ENCODE peak calls at places on chromosomes 2 and 18, in six cellular contexts. Y, L, F, R, J and P are unnamed samples.

GRCh38 chr2:186582698-186583097 is 7.2 kb upstream of the ITGAV start:
- DNase-seq in Y (no peak), L (no peak), F (no peak), R (no peak), J (no peak), P (no peak)

GRCh38 chr2:226431301-226431955 is 368.2 kb downstream of the IRS1 start:
- DNase-seq in Y (no peak), L (no peak), F (no peak), R (peak), J (no peak), P (no peak)

GRCh38 chr2:26432363-26432762 is 30.6 kb downstream of the DRC1 start:
- DNase-seq in Y (no peak), L (no peak), F (no peak), R (no peak), J (no peak), P (no peak)

GRCh38 chr2:120373424-120373823 is 27.5 kb downstream of the INHBB start:
- DNase-seq in Y (no peak), L (peak), F (no peak), R (no peak), J (no peak), P (no peak)

GRCh38 chr18:32379891-32380290 is 90.8 kb downstream of the GAREM1 start:
- DNase-seq in Y (no peak), L (no peak), F (no peak), R (no peak), J (no peak), P (no peak)

GRCh38 chr2:199875400-199875799 is 24.4 kb upstream of the FTCDNL1 start:
- DNase-seq in Y (no peak), L (no peak), F (no peak), R (no peak), J (no peak), P (no peak)

GRCh38 chr2:217910875-217911212 is 92.0 kb downstream of the TNS1 start:
- DNase-seq in Y (no peak), L (no peak), F (no peak), R (no peak), J (no peak), P (peak)

GRCh38 chr2:18841248-18842150 is 252.1 kb upstream of the NT5C1B start:
- DNase-seq in Y (no peak), L (no peak), F (no peak), R (no peak), J (no peak), P (no peak)

GRCh38 chr2:43060435-43061016 is 165.9 kb downstream of the ZFP36L2 start:
- DNase-seq in Y (no peak), L (peak), F (no peak), R (no peak), J (no peak), P (no peak)

GRCh38 chr2:152453129-152453642 is 118.2 kb downstream of the FMNL2 start:
- DNase-seq in Y (no peak), L (no peak), F (no peak), R (no peak), J (no peak), P (no peak)

GRCh38 chr2:9307505-9307904 is 100.9 kb downstream of the ASAP2 start:
- DNase-seq in Y (no peak), L (no peak), F (no peak), R (no peak), J (no peak), P (no peak)

GRCh38 chr18:23106575-23106974 is 28.7 kb upstream of the CABLES1 start:
- DNase-seq in Y (peak), L (no peak), F (no peak), R (peak), J (no peak), P (no peak)

GRCh38 chr2:67540962-67541361 is 143.8 kb downstream of the ETAA1 start:
- DNase-seq in Y (no peak), L (no peak), F (no peak), R (no peak), J (no peak), P (no peak)
- H3K4me3 ChIP-seq in Y (no peak), L (no peak), F (no peak), R (no peak), J (no peak), P (no peak)

GRCh38 chr2:100940766-100941645 is 61.1 kb upstream of the RPL31 start:
- DNase-seq in Y (no peak), L (no peak), F (peak), R (no peak), J (no peak), P (no peak)
- H3K4me3 ChIP-seq in Y (no peak), L (no peak), F (no peak), R (no peak), J (peak), P (no peak)

GRCh38 chr2:176174850-176175728 is 13.4 kb upstream of the HOXD1 start:
- DNase-seq in Y (no peak), L (peak), F (no peak), R (no peak), J (no peak), P (no peak)
- H3K4me3 ChIP-seq in Y (peak), L (no peak), F (no peak), R (peak), J (no peak), P (no peak)

DNA sequence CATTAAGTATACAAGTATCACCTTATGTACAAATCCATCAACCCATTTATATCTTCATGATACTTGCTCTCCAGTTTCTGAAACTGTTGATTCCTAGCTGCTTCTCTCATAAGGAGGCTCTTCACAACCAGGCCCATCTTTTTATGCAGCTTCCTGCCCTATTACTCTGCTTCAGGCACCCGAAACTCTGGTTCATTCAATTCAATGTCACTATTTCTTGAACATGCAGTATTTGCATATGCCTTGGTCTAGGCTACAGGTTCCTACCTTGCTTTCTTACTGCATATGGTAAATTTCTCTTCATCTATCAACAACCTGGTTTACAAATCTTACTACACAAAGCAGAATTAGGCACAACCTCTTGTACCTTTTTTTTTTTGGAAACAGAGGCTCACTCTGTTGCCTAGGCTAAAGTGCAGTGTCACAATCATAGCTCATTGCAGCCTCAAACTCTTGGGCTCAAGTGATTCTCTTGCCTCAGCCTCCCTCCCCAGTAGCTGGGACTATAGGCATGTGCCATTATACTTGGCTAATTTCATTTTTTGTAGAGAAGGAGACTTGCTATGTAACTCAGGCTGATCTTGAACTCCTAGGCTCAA is 2.7 kb upstream of the CDKL4 start:
- DNase-seq in Y (no peak), L (no peak), F (no peak), R (no peak), J (no peak), P (no peak)
- H3K4me3 ChIP-seq in Y (no peak), L (no peak), F (no peak), R (no peak), J (no peak), P (no peak)

GRCh38 chr2:235668782-235669181 is 174.9 kb downstream of the AGAP1 start:
- DNase-seq in Y (no peak), L (no peak), F (no peak), R (no peak), J (no peak), P (no peak)
- H3K4me3 ChIP-seq in Y (no peak), L (no peak), F (no peak), R (no peak), J (no peak), P (no peak)

DNA sequence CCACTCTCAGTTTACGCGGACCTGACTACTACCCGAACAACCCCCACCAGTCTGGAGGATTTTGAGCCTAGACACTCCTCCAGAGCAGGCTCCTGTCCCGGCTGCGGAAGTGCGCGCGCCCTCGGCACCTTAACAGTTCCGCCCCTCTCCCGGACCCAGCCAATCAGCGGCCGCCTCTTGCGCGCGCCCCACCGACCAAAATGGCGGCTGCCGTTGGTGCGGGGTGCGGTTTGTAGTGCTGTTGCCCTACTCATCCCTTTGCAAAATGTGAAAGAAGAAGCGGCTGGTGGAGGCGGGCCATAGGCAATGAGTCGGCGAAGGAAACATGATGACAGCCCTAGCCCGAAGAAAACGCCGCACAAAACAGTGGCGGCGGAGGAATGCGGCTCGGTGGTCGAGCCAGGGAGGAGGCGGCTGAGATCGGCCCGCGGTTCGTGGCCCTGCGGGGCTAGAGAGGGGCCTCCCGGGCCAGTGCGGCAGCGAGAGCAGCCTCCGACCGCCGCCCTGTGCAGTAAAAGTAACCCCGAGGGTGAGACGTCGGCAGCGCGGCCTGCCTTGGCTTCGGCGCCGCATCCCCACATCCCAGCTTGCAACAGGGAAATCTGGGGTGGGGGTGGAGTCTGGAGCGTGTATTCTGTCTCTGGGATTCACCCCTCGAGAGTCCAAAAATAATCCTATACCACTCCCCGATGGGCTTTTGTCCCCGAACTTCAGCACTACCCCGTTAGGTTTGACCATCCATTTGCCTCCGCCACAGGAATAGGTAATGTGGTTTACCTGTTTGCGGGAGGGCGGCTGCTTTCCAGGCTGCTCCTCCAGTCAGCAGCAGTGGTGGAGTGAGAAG is at the start of gene ETAA1:
- DNase-seq in Y (no peak), L (peak), F (peak), R (peak), J (peak), P (peak)
- H3K4me3 ChIP-seq in Y (peak), L (peak), F (peak), R (peak), J (peak), P (peak)

DNA sequence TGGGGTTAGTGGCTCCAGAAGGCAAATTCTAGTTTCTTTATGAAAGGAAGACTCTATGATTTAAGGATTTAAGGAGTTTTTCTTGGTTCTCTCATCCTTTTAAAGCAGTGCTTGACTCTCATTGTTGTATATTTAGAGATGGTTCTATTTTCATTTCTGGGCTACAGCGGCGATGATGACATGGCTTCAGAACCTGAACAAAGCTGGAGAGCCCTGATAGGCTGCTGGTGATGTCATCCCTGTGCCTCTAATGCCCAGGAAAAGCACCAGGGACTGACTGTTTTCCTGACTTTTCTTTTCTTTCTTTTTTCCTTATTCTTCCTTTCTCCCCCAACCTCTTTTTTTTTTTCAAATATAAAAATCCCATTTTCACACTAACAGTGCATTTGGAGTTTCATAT is 583.3 kb upstream of the PIK3C3 start:
- DNase-seq in Y (no peak), L (no peak), F (no peak), R (no peak), J (no peak), P (no peak)
- H3K4me3 ChIP-seq in Y (no peak), L (no peak), F (no peak), R (no peak), J (no peak), P (no peak)

GRCh38 chr2:11697103-11697871 is 27.3 kb upstream of the NTSR2 start:
- DNase-seq in Y (peak), L (peak), F (peak), R (peak), J (no peak), P (no peak)
- H3K4me3 ChIP-seq in Y (peak), L (no peak), F (no peak), R (no peak), J (no peak), P (no peak)

GRCh38 chr18:62611395-62612241 is 88.8 kb downstream of the ZCCHC2 start:
- DNase-seq in Y (no peak), L (no peak), F (peak), R (peak), J (no peak), P (no peak)
- H3K4me3 ChIP-seq in Y (no peak), L (peak), F (peak), R (no peak), J (no peak), P (no peak)

GRCh38 chr2:233248999-233249398 is 2.5 kb upstream of the ATG16L1 start:
- DNase-seq in Y (no peak), L (no peak), F (no peak), R (no peak), J (no peak), P (no peak)

GRCh38 chr2:233251306-233252116 is at the start of gene ATG16L1:
- DNase-seq in Y (peak), L (peak), F (peak), R (peak), J (peak), P (peak)

GRCh38 chr2:233252227-233252626 is 754 bp downstream of the ATG16L1 start:
- DNase-seq in Y (no peak), L (peak), F (no peak), R (no peak), J (no peak), P (no peak)

GRCh38 chr2:233250568-233250967 is 905 bp upstream of the ATG16L1 start:
- DNase-seq in Y (no peak), L (no peak), F (no peak), R (no peak), J (no peak), P (no peak)

DNA sequence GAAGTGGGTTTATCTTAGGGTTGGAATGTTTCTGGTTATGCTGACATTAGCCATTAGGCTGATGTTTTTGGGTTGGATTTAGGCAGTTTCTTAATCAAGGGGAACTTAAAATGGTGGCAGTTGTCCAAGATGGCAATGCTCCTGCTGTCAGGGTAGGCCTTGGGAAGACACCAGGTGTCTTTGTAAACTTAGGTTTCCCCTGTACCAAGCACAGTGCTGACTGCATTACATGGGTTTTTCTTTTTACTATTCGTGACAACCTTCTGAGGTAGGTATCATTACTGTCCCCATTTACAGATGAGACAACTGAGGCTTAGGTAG is 528 bp upstream of the ATG16L1 start:
- DNase-seq in Y (no peak), L (no peak), F (no peak), R (no peak), J (no peak), P (no peak)
- H3K4me3 ChIP-seq in Y (peak), L (peak), F (peak), R (peak), J (no peak), P (no peak)